ENCODE peak calls at places on chromosomes 3 and 15, in four cellular contexts. D is type B pancreatic cell, L is SW 1271, E is iris pigment epithelial cell. O is an unnamed sample.
A peak's percentile ranks its signal among the peaks of the same experiment; 100 is the strongest.

GRCh38 chr3:38054166-38054991 is 15.4 kb downstream of the DLEC1 start:
- DNase-seq in E (peak; percentile 26), L (no peak), D (no peak), O (no peak)

GRCh38 chr15:48393650-48394049 is 62.4 kb downstream of the DUT start:
- DNase-seq in E (peak; percentile 47), D (no peak), L (no peak), O (peak; percentile 98)

GRCh38 chr3:55897573-55898224 is 410.6 kb upstream of the WNT5A start:
- DNase-seq in L (no peak), D (no peak), E (no peak), O (peak; percentile 57)

GRCh38 chr3:24302382-24302781 is 192.3 kb downstream of the THRB start:
- DNase-seq in E (no peak), D (no peak), L (no peak), O (peak; percentile 20)

GRCh38 chr15:72341361-72341760 is 21.4 kb upstream of the CELF6 start:
- DNase-seq in L (no peak), D (no peak), E (no peak), O (peak; percentile 9)

GRCh38 chr15:99966815-99967214 is 233.6 kb upstream of the LYSMD4 start:
- DNase-seq in L (no peak), D (no peak), E (no peak), O (no peak)

GRCh38 chr3:23219117-23219516 is 16.0 kb downstream of the UBE2E2 start:
- DNase-seq in E (peak; percentile 24), D (no peak), L (no peak), O (no peak)

GRCh38 chr15:28955160-28955502 is 69.4 kb downstream of the APBA2 start:
- DNase-seq in D (no peak), E (peak; percentile 95), L (no peak), O (peak; percentile 90)

GRCh38 chr3:60504827-60505457 is 746.3 kb downstream of the FHIT start:
- DNase-seq in E (no peak), L (no peak), D (no peak), O (no peak)

GRCh38 chr15:74203914-74204431 is 1.4 kb upstream of the STRA6 start:
- DNase-seq in E (peak; percentile 80), L (no peak), D (no peak), O (peak; percentile 73)

GRCh38 chr3:133663569-133664313 is 2.0 kb upstream of the TOPBP1 start:
- DNase-seq in L (peak; percentile 43), E (peak; percentile 61), D (no peak), O (peak; percentile 72)

GRCh38 chr3:127312818-127313217 is 25.0 kb upstream of the PRR20G start:
- DNase-seq in E (no peak), L (no peak), D (no peak), O (no peak)

GRCh38 chr3:134666466-134666865 is 15.6 kb upstream of the KY start:
- DNase-seq in L (no peak), D (no peak), E (no peak), O (no peak)

GRCh38 chr3:149077638-149078037 is 8.7 kb downstream of the HLTF start:
- DNase-seq in E (peak; percentile 87), D (no peak), L (no peak), O (no peak)

GRCh38 chr3:100104817-100105413 is 9.4 kb downstream of the FILIP1L start:
- DNase-seq in E (no peak), L (no peak), D (no peak), O (peak; percentile 28)

GRCh38 chr15:51401872-51402517 is 60.5 kb downstream of the GLDN start:
- DNase-seq in D (no peak), E (peak; percentile 40), L (no peak), O (peak; percentile 44)

GRCh38 chr15:80988148-80988796 is 1.3 kb downstream of the MESD start:
- DNase-seq in L (no peak), E (peak; percentile 12), D (no peak), O (no peak)

GRCh38 chr15:69805248-69805953 is 292.3 kb downstream of the TLE3 start:
- DNase-seq in E (no peak), L (no peak), D (no peak), O (peak; percentile 4)

GRCh38 chr15:77589839-77590238 is 42.9 kb downstream of the LINGO1 start:
- DNase-seq in E (no peak), D (no peak), L (no peak), O (peak; percentile 34)

GRCh38 chr3:51371943-51372557 is 13.0 kb upstream of the MANF start:
- DNase-seq in D (no peak), L (no peak), E (peak; percentile 78), O (peak; percentile 64)

GRCh38 chr3:24128195-24129005 is 183.3 kb downstream of the NR1D2 start:
- DNase-seq in D (no peak), E (peak; percentile 84), L (no peak), O (peak; percentile 67)

GRCh38 chr3:104886220-104886995 is 480.3 kb upstream of the ALCAM start:
- DNase-seq in D (no peak), E (peak; percentile 76), L (no peak), O (no peak)

GRCh38 chr3:111739241-111739952 is 119.7 kb upstream of the PHLDB2 start:
- DNase-seq in E (peak; percentile 88), D (no peak), L (no peak), O (peak; percentile 39)

GRCh38 chr3:153313307-153313945 is 151.4 kb downstream of the RAP2B start:
- DNase-seq in E (peak; percentile 43), D (no peak), L (no peak), O (peak; percentile 12)

GRCh38 chr15:53976844-53977392 is 1.3 kb upstream of the UNC13C start:
- DNase-seq in D (no peak), L (no peak), E (peak; percentile 1), O (peak; percentile 86)

GRCh38 chr3:132783152-132783551 is 60.9 kb upstream of the NPHP3 start:
- DNase-seq in L (no peak), E (peak; percentile 16), D (no peak), O (no peak)

GRCh38 chr3:109831403-109831802 is 494.1 kb upstream of the DPPA4 start:
- DNase-seq in D (no peak), L (no peak), E (no peak), O (no peak)

GRCh38 chr15:67574981-67575632 is 32.6 kb downstream of the MAP2K5 start:
- DNase-seq in D (no peak), L (no peak), E (peak; percentile 4), O (peak; percentile 16)

GRCh38 chr3:53274938-53275666 is 19.3 kb upstream of the TKT start:
- DNase-seq in E (no peak), D (no peak), L (no peak), O (no peak)

GRCh38 chr15:67828379-67828968 is 3.2 kb downstream of the SKOR1 start:
- DNase-seq in D (no peak), E (no peak), L (no peak), O (no peak)

GRCh38 chr3:172192830-172193415 is 153.5 kb downstream of the FNDC3B start:
- DNase-seq in D (no peak), L (no peak), E (no peak), O (peak; percentile 84)

GRCh38 chr3:165254812-165255211 is 58.6 kb upstream of the SLITRK3 start:
- DNase-seq in D (no peak), L (no peak), E (peak; percentile 8), O (peak; percentile 70)

GRCh38 chr3:76403556-76403955 is 618.2 kb upstream of the ZNF717 start:
- DNase-seq in L (no peak), E (peak; percentile 80), D (no peak), O (peak; percentile 31)

O was measured in NCI-H69.